ENCODE peak calls at places on chromosomes 11 and 22, in five cellular contexts. B is iris pigment epithelial cell; R is activated CD4-positive, alpha-beta T cell treated with anti-CD3 and anti-CD28 coated beads, Interleukin-2, amount 50 U/mL, for 1 hour; G is adipocyte; X is skeletal muscle cell. T is an unnamed sample.

GRCh38 chr11:35855685-35856084 is 88.2 kb upstream of the LDLRAD3 start:
- DNase-seq in B (no peak), R (no peak), G (no peak), X (no peak), T (no peak)

GRCh38 chr11:46391578-46392420 is at the start of gene CHRM4:
- DNase-seq in B (peak), R (no peak), G (peak), X (no peak), T (peak)

GRCh38 chr22:30860176-30861105 is 108.1 kb downstream of the MORC2 start:
- DNase-seq in B (no peak), R (no peak), G (no peak), X (no peak), T (peak)

GRCh38 chr11:108592591-108593213 is 866 bp downstream of the EXPH5 start:
- DNase-seq in B (no peak), R (peak), G (peak), X (no peak), T (peak)

GRCh38 chr11:127789887-127790286 is 789.3 kb upstream of the KIRREL3 start:
- DNase-seq in B (no peak), R (no peak), G (peak), X (no peak), T (no peak)

GRCh38 chr11:102589047-102589459 is 36.1 kb downstream of the MMP20 start:
- DNase-seq in B (no peak), R (no peak), G (no peak), X (no peak), T (no peak)

GRCh38 chr11:80320765-80321164 is 879.9 kb upstream of the TENM4 start:
- DNase-seq in B (no peak), R (no peak), G (no peak), X (no peak), T (no peak)

GRCh38 chr22:44448271-44448780 is 49.7 kb downstream of the RTL6 start:
- DNase-seq in B (peak), R (no peak), G (peak), X (peak), T (peak)

GRCh38 chr11:9651899-9652748 is 11.8 kb upstream of the SWAP70 start:
- DNase-seq in B (no peak), R (no peak), G (no peak), X (no peak), T (no peak)

GRCh38 chr11:20450829-20451228 is 63.3 kb downstream of the PRMT3 start:
- DNase-seq in B (no peak), R (no peak), G (no peak), X (no peak), T (no peak)